ENCODE peak calls at places on chromosomes 13 and 19, in four cellular contexts. E, B, Q and P are unnamed samples.

GRCh38 chr19:15101479-15102082 is 5.6 kb upstream of the SYDE1 start:
- DNase-seq in Q (no peak), E (peak; percentile 1), B (peak; percentile 50), P (peak; percentile 50)

GRCh38 chr13:30125422-30126073 is 181.8 kb downstream of the KATNAL1 start:
- DNase-seq in Q (no peak), E (peak; percentile 79), B (peak; percentile 84), P (no peak)

GRCh38 chr19:4987692-4988370 is 18.9 kb downstream of the KDM4B start:
- DNase-seq in Q (no peak), B (no peak), E (no peak), P (no peak)

GRCh38 chr13:74288361-74288911 is 154.2 kb upstream of the KLF12 start:
- DNase-seq in B (peak; percentile 8), Q (no peak), E (no peak), P (no peak)

GRCh38 chr13:91166714-91167511 is 180.6 kb upstream of the MIR17HG start:
- DNase-seq in E (no peak), B (no peak), Q (no peak), P (no peak)

GRCh38 chr13:24613128-24613527 is 67.1 kb upstream of the ATP12A start:
- DNase-seq in Q (no peak), B (no peak), E (no peak), P (no peak)

GRCh38 chr19:51501594-51502263 is at the start of gene SIGLEC12:
- DNase-seq in E (no peak), B (no peak), Q (no peak), P (no peak)

GRCh38 chr13:106617561-106617960 is 49.6 kb upstream of the ARGLU1 start:
- DNase-seq in E (no peak), Q (no peak), B (peak; percentile 36), P (peak; percentile 60)

GRCh38 chr13:34162545-34162936 is 344.6 kb downstream of the RFC3 start:
- DNase-seq in Q (no peak), B (peak; percentile 60), E (peak; percentile 55), P (no peak)

GRCh38 chr13:32838985-32839384 is 177.2 kb upstream of the KL start:
- DNase-seq in Q (no peak), E (no peak), B (no peak), P (no peak)

GRCh38 chr19:15776264-15776663 is 11.2 kb upstream of the OR10H5 start:
- DNase-seq in E (no peak), Q (no peak), B (no peak), P (no peak)

GRCh38 chr13:51765142-51765515 is 38.8 kb downstream of the DHRS12 start:
- DNase-seq in B (no peak), E (no peak), Q (no peak), P (no peak)

GRCh38 chr19:31337007-31337914 is 12.0 kb downstream of the TSHZ3 start:
- DNase-seq in Q (no peak), B (no peak), E (no peak), P (no peak)

GRCh38 chr19:1125601-1126533 is 22.1 kb downstream of the GPX4 start:
- DNase-seq in E (no peak), B (no peak), Q (no peak), P (no peak)

GRCh38 chr19:28847468-28847867 is 365.5 kb downstream of the UQCRFS1 start:
- DNase-seq in B (peak; percentile 53), Q (no peak), E (no peak), P (no peak)

GRCh38 chr19:50629194-50629593 is 10.5 kb downstream of the SYT3 start:
- DNase-seq in E (no peak), Q (no peak), B (no peak), P (no peak)

GRCh38 chr19:54434862-54435174 is 14.2 kb upstream of the LENG8 start:
- DNase-seq in E (no peak), B (no peak), Q (no peak), P (no peak)

GRCh38 chr19:55251296-55252081 is 7.3 kb downstream of the PPP6R1 start:
- DNase-seq in E (no peak), B (peak; percentile 26), Q (no peak), P (no peak)

GRCh38 chr19:51142119-51142518 is at the start of gene SIGLEC7:
- DNase-seq in Q (no peak), E (no peak), B (no peak), P (no peak)

GRCh38 chr19:17548145-17548544 is 7.3 kb upstream of the COLGALT1 start:
- DNase-seq in B (no peak), Q (no peak), E (no peak), P (no peak)

GRCh38 chr13:20174656-20175405 is 14.0 kb upstream of the GJA3 start:
- DNase-seq in Q (no peak), E (peak; percentile 4), B (peak; percentile 96), P (no peak)

GRCh38 chr13:102913924-102914628 is 68.2 kb downstream of the ERCC5 start:
- DNase-seq in Q (no peak), B (peak; percentile 11), E (no peak), P (peak; percentile 34)

GRCh38 chr19:16208064-16208759 is 10.5 kb downstream of the AP1M1 start:
- DNase-seq in B (no peak), E (no peak), Q (no peak), P (no peak)

GRCh38 chr13:112776971-112777370 is 87.1 kb downstream of the ATP11A start:
- DNase-seq in E (no peak), B (no peak), Q (no peak), P (no peak)

GRCh38 chr13:84487681-84488080 is 605.4 kb upstream of the SLITRK1 start:
- DNase-seq in E (no peak), Q (no peak), B (peak; percentile 1), P (no peak)

GRCh38 chr13:45416521-45417125 is 1.6 kb downstream of the SLC25A30 start:
- DNase-seq in E (no peak), Q (no peak), B (no peak), P (no peak)

GRCh38 chr19:49217382-49217781 is 59.8 kb downstream of the TRPM4 start:
- DNase-seq in E (no peak), Q (no peak), B (no peak), P (no peak)

GRCh38 chr19:41447732-41448332 is 4.9 kb downstream of the ERICH4 start:
- DNase-seq in Q (no peak), E (no peak), B (no peak), P (no peak)

GRCh38 chr13:74052402-74052928 is 81.7 kb downstream of the KLF12 start:
- DNase-seq in E (peak; percentile 0), Q (no peak), B (no peak), P (no peak)

GRCh38 chr19:43739419-43739818 is 15.3 kb downstream of the SMG9 start:
- DNase-seq in Q (no peak), B (no peak), E (no peak), P (no peak)

GRCh38 chr13:46170268-46170667 is 11.7 kb downstream of the LCP1 start:
- DNase-seq in E (no peak), Q (no peak), B (no peak), P (no peak)

GRCh38 chr19:28074773-28075172 is 1138.2 kb downstream of the UQCRFS1 start:
- DNase-seq in B (no peak), E (no peak), Q (no peak), P (no peak)

GRCh38 chr19:31589109-31589508 is 239.9 kb upstream of the TSHZ3 start:
- DNase-seq in B (no peak), E (no peak), Q (no peak), P (no peak)

GRCh38 chr19:794989-795658 is 2.1 kb upstream of the PTBP1 start:
- DNase-seq in B (no peak), E (no peak), Q (no peak), P (no peak)

GRCh38 chr13:68066879-68067513 is 836.9 kb upstream of the PCDH9 start:
- DNase-seq in B (no peak), Q (no peak), E (no peak), P (no peak)

GRCh38 chr13:105442941-105443340 is 1092.5 kb downstream of the EFNB2 start:
- DNase-seq in Q (no peak), E (peak; percentile 9), B (peak; percentile 88), P (peak; percentile 99)

GRCh38 chr13:106917024-106917491 is 349.1 kb upstream of the ARGLU1 start:
- DNase-seq in B (no peak), Q (no peak), E (no peak), P (no peak)

GRCh38 chr19:48623556-48624066 is 4.3 kb downstream of the SPHK2 start:
- DNase-seq in B (no peak), Q (no peak), E (no peak), P (no peak)